ENCODE peak calls at places on chromosomes 2 and 18, in five cellular contexts. U, Y, S, E and X are unnamed samples.

GRCh38 chr2:133884739-133885381 is 316.6 kb upstream of the NCKAP5 start:
- DNase-seq in U (peak), Y (no peak), S (peak), E (peak), X (peak)

GRCh38 chr2:168194784-168195522 is 52.4 kb downstream of the STK39 start:
- DNase-seq in U (no peak), Y (no peak), S (peak), E (no peak), X (peak)

GRCh38 chr18:37873416-37873815 is 307.8 kb upstream of the CELF4 start:
- DNase-seq in U (no peak), Y (no peak), S (no peak), E (no peak), X (no peak)

GRCh38 chr2:218343591-218343990 is 13.1 kb upstream of the CATIP start:
- DNase-seq in U (no peak), Y (no peak), S (no peak), E (peak), X (no peak)

GRCh38 chr2:173150087-173150486 is 74.4 kb downstream of the MAP3K20 start:
- DNase-seq in U (no peak), Y (no peak), S (no peak), E (peak), X (no peak)

GRCh38 chr2:101124684-101125366 is 26.4 kb downstream of the TBC1D8 start:
- DNase-seq in U (peak), Y (peak), S (no peak), E (peak), X (no peak)

GRCh38 chr2:152504618-152505017 is 169.6 kb downstream of the FMNL2 start:
- DNase-seq in U (no peak), Y (no peak), S (no peak), E (peak), X (no peak)

GRCh38 chr18:26516964-26517363 is 31.4 kb downstream of the KCTD1 start:
- DNase-seq in U (no peak), Y (no peak), S (no peak), E (no peak), X (no peak)

GRCh38 chr2:237546040-237546875 is 20.1 kb upstream of the PRLH start:
- DNase-seq in U (no peak), Y (no peak), S (no peak), E (no peak), X (no peak)

GRCh38 chr2:4873328-4873727 is 818.9 kb upstream of the SOX11 start:
- DNase-seq in U (no peak), Y (no peak), S (no peak), E (no peak), X (no peak)

GRCh38 chr2:241209271-241209670 is 20.8 kb downstream of the ANO7 start:
- DNase-seq in U (no peak), Y (no peak), S (no peak), E (no peak), X (no peak)

GRCh38 chr2:201996681-201997254 is 36.9 kb upstream of the FZD7 start:
- DNase-seq in U (peak), Y (peak), S (no peak), E (no peak), X (no peak)

GRCh38 chr2:104786204-104786603 is 67.7 kb upstream of the POU3F3 start:
- DNase-seq in U (no peak), Y (no peak), S (no peak), E (no peak), X (no peak)

GRCh38 chr2:223169830-223170605 is 118.0 kb downstream of the KCNE4 start:
- DNase-seq in U (no peak), Y (no peak), S (no peak), E (no peak), X (no peak)

GRCh38 chr18:79576686-79577351 is 102.8 kb upstream of the CTDP1 start:
- DNase-seq in U (no peak), Y (no peak), S (no peak), E (peak), X (no peak)

GRCh38 chr2:176174850-176175728 is 13.4 kb upstream of the HOXD1 start:
- DNase-seq in U (no peak), Y (no peak), S (no peak), E (no peak), X (peak)

GRCh38 chr2:37532503-37532902 is 138.9 kb downstream of the CDC42EP3 start:
- DNase-seq in U (no peak), Y (no peak), S (no peak), E (no peak), X (no peak)

GRCh38 chr18:832085-832681 is 20.1 kb upstream of the YES1 start:
- DNase-seq in U (no peak), Y (no peak), S (no peak), E (peak), X (no peak)

GRCh38 chr2:205762883-205763282 is 80.6 kb downstream of the NRP2 start:
- DNase-seq in U (no peak), Y (no peak), S (no peak), E (peak), X (no peak)

GRCh38 chr18:54828986-54829385 is 709 bp downstream of the RAB27B start:
- DNase-seq in U (no peak), Y (no peak), S (no peak), E (no peak), X (no peak)

GRCh38 chr2:188684795-188685194 is 289.4 kb upstream of the COL3A1 start:
- DNase-seq in U (no peak), Y (no peak), S (no peak), E (no peak), X (no peak)

GRCh38 chr2:218748795-218749429 is 33.0 kb upstream of the CYP27A1 start:
- DNase-seq in U (no peak), Y (no peak), S (no peak), E (no peak), X (no peak)

GRCh38 chr2:128306931-128307460 is 11.7 kb downstream of the HS6ST1 start:
- DNase-seq in U (no peak), Y (no peak), S (no peak), E (no peak), X (no peak)

GRCh38 chr2:43274055-43274454 is 47.6 kb upstream of the ZFP36L2 start:
- DNase-seq in U (no peak), Y (no peak), S (no peak), E (peak), X (no peak)

GRCh38 chr18:27785815-27786537 is 391.0 kb downstream of the CDH2 start:
- DNase-seq in U (no peak), Y (no peak), S (no peak), E (no peak), X (no peak)

GRCh38 chr2:127516031-127516430 is 10.3 kb downstream of the IWS1 start:
- DNase-seq in U (no peak), Y (no peak), S (no peak), E (peak), X (no peak)

GRCh38 chr2:199833525-199833924 is 17.5 kb downstream of the FTCDNL1 start:
- DNase-seq in U (no peak), Y (no peak), S (no peak), E (no peak), X (no peak)

GRCh38 chr18:79872852-79873444 is 75.2 kb downstream of the KCNG2 start:
- DNase-seq in U (no peak), Y (no peak), S (no peak), E (no peak), X (no peak)

GRCh38 chr2:239339726-239340654 is 60.8 kb downstream of the HDAC4 start:
- DNase-seq in U (no peak), Y (no peak), S (peak), E (no peak), X (peak)

GRCh38 chr18:76941284-76941683 is 118.9 kb downstream of the ZNF236 start:
- DNase-seq in U (no peak), Y (no peak), S (no peak), E (no peak), X (no peak)

GRCh38 chr2:10934979-10935350 is 23.2 kb downstream of the KCNF1 start:
- DNase-seq in U (no peak), Y (no peak), S (no peak), E (no peak), X (no peak)

GRCh38 chr2:191345788-191346187 is 100.6 kb downstream of the MYO1B start:
- DNase-seq in U (peak), Y (peak), S (no peak), E (peak), X (no peak)

GRCh38 chr2:175855236-175855635 is 146.8 kb downstream of the LNPK start:
- DNase-seq in U (no peak), Y (no peak), S (no peak), E (no peak), X (no peak)

GRCh38 chr2:3642521-3643215 is 15.3 kb upstream of the ALLC start:
- DNase-seq in U (no peak), Y (no peak), S (no peak), E (no peak), X (no peak)

GRCh38 chr2:199680482-199680881 is 170.5 kb downstream of the FTCDNL1 start:
- DNase-seq in U (no peak), Y (no peak), S (no peak), E (no peak), X (no peak)

GRCh38 chr18:475202-475624 is 25.3 kb downstream of the COLEC12 start:
- DNase-seq in U (peak), Y (no peak), S (no peak), E (peak), X (no peak)

GRCh38 chr2:222655406-222655747 is 515 bp downstream of the FARSB start:
- DNase-seq in U (peak), Y (no peak), S (no peak), E (peak), X (peak)

DNA sequence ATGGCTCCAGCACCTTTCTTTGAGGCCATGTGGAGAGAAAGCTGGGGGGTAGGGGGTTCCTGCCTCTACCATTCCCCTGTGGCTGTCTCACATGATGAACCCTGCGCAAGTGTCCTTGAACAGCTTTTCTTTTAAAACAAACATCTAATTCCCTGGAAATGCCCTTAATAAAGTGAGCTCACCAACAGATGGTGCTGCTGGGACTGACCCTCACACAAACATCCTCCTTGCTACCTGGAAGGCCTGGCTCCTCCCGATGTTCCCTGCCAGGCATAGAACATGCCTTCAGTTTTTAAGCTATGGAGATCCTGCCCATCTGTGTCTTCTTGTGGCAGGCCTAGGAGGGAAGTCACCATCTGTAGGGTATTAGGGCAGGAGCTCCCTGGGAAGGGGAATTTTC is 60.7 kb upstream of the GATA6 start:
- DNase-seq in U (no peak), Y (no peak), S (no peak), E (no peak), X (no peak)
- TF ChIP-seq CTCF in U (peak), Y (peak), S (no peak), E (no peak), X (no peak)

GRCh38 chr18:70301667-70302066 is 12.8 kb downstream of the SOCS6 start:
- DNase-seq in U (no peak), Y (no peak), S (no peak), E (no peak), X (no peak)

GRCh38 chr18:70295633-70296188 is 6.9 kb downstream of the SOCS6 start:
- DNase-seq in U (no peak), Y (no peak), S (no peak), E (peak), X (no peak)

GRCh38 chr18:70296289-70296688 is 7.4 kb downstream of the SOCS6 start:
- DNase-seq in U (no peak), Y (no peak), S (no peak), E (no peak), X (no peak)

GRCh38 chr18:70296781-70297180 is 7.9 kb downstream of the SOCS6 start:
- DNase-seq in U (no peak), Y (no peak), S (no peak), E (no peak), X (no peak)

GRCh38 chr18:70299393-70299792 is 10.5 kb downstream of the SOCS6 start:
- DNase-seq in U (no peak), Y (no peak), S (no peak), E (no peak), X (no peak)
- TF ChIP-seq CTCF in U (no peak), Y (no peak), S (no peak), E (no peak), X (no peak)

DNA sequence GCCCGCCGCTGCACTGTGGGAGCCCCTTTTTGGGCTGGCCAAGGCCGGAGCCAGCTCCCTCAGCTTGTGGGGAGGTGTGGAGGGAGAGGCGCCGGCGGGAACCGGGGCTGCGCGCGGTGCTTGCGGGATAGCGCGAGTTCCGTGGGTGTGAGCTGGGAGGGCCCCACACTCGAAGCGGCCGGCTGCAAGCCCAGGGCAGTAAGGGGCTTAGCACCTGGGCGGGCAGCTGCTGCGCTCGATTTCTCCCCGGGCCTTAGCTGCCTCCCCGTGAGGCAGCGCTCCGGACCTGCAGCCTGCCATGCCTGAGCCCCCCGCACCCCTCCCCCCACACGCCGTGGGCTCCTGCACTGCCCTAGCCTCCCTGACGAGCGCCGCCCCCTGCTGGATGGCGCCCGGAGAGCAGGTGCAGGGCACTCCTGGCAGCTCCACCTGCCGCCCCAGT is 124.4 kb downstream of the CCDC178 start:
- DNase-seq in U (no peak), Y (no peak), S (no peak), E (no peak), X (no peak)
- TF ChIP-seq CTCF in U (no peak), Y (no peak), S (no peak), E (no peak), X (no peak)

GRCh38 chr2:8263931-8264330 is 417.9 kb upstream of the ID2 start:
- DNase-seq in U (no peak), Y (no peak), S (no peak), E (no peak), X (no peak)

GRCh38 chr2:8264981-8265380 is 416.9 kb upstream of the ID2 start:
- DNase-seq in U (no peak), Y (no peak), S (no peak), E (no peak), X (no peak)

GRCh38 chr2:8267103-8267502 is 414.8 kb upstream of the ID2 start:
- DNase-seq in U (no peak), Y (no peak), S (no peak), E (no peak), X (no peak)

GRCh38 chr2:8267721-8268120 is 414.1 kb upstream of the ID2 start:
- DNase-seq in U (no peak), Y (no peak), S (no peak), E (no peak), X (no peak)

DNA sequence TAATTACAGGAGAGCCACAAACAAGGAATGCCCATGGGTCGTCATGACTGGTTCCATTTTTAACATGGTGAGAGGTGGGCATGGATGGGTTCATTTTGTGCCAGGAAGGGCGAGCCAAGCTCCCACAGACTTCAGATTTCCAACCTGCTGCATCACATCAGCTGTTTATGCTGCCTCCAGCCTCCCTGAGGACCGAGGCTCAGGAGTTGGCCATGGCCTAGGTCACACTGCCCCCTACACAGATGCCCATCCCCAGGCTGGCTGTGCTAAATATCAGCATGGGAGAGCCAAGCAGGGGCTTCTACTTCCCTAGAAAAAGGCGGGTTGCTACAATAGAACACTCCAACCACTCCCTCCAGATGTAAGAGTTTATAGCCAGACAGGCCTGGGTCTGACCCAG is 416.0 kb upstream of the ID2 start:
- DNase-seq in U (no peak), Y (no peak), S (no peak), E (no peak), X (no peak)
- TF ChIP-seq CTCF in U (no peak), Y (no peak), S (no peak), E (no peak), X (no peak)

GRCh38 chr2:65320042-65320711 is 92.5 kb downstream of the ACTR2 start:
- DNase-seq in U (peak), Y (peak), S (peak), E (peak), X (peak)
- TF ChIP-seq CTCF in U (peak), Y (peak), S (peak), E (peak), X (peak)

GRCh38 chr18:2529154-2529553 is 42.2 kb downstream of the METTL4 start:
- DNase-seq in U (peak), Y (peak), S (no peak), E (peak), X (no peak)
- TF ChIP-seq CTCF in U (no peak), Y (no peak), S (no peak), E (no peak), X (no peak)

GRCh38 chr2:71796174-71796592 is 342.8 kb downstream of the DYSF start:
- DNase-seq in U (peak), Y (no peak), S (no peak), E (peak), X (no peak)
- TF ChIP-seq CTCF in U (no peak), Y (no peak), S (no peak), E (no peak), X (no peak)

GRCh38 chr18:44195394-44196140 is 485.1 kb upstream of the SETBP1 start:
- DNase-seq in U (peak), Y (no peak), S (no peak), E (no peak), X (no peak)
- TF ChIP-seq CTCF in U (no peak), Y (no peak), S (no peak), E (no peak), X (no peak)